ENCODE peak calls at places on chromosomes 11 and 22, in seven cellular contexts. X, W, V, I, D, N and B are unnamed samples.

GRCh38 chr11:3609416-3610265 is 32.2 kb downstream of the ART5 start:
- DNase-seq in I (peak), X (peak), D (no peak), W (no peak), N (no peak), V (no peak), B (peak)

GRCh38 chr11:60710482-60710881 is 11.1 kb downstream of the MS4A8 start:
- DNase-seq in V (no peak), W (no peak), D (no peak), X (no peak), N (no peak), I (no peak), B (no peak)

GRCh38 chr22:42642801-42643631 is 2.6 kb upstream of the ATP5MGL start:
- DNase-seq in D (no peak), N (no peak), W (no peak), I (no peak), V (no peak), X (no peak), B (no peak)

GRCh38 chr22:43256569-43257360 is 69.8 kb upstream of the TTLL12 start:
- DNase-seq in N (no peak), W (no peak), D (no peak), V (no peak), I (no peak), X (no peak), B (no peak)

GRCh38 chr11:62479631-62480201 is 60.9 kb downstream of the SCGB1A1 start:
- DNase-seq in W (peak), X (no peak), D (no peak), V (no peak), N (no peak), I (no peak), B (no peak)

GRCh38 chr11:61083601-61084147 is 18.6 kb upstream of the CD5 start:
- DNase-seq in W (no peak), V (no peak), X (no peak), D (peak), I (no peak), N (no peak), B (no peak)

GRCh38 chr11:36385121-36385530 is 89.0 kb downstream of the PRR5L start:
- DNase-seq in N (no peak), V (no peak), D (no peak), W (no peak), I (no peak), X (no peak), B (no peak)

GRCh38 chr22:46626356-46626755 is 6.2 kb downstream of the GRAMD4 start:
- DNase-seq in D (no peak), W (peak), I (no peak), V (no peak), X (no peak), N (no peak), B (no peak)

GRCh38 chr11:118106789-118107335 is 20.1 kb upstream of the SMIM35 start:
- DNase-seq in V (no peak), N (no peak), D (no peak), W (no peak), X (no peak), I (no peak), B (peak)

GRCh38 chr11:78991681-78992080 is 417.0 kb upstream of the NARS2 start:
- DNase-seq in D (no peak), I (no peak), V (no peak), X (no peak), W (no peak), N (no peak), B (no peak)

GRCh38 chr11:46285594-46286033 is 8.2 kb downstream of the CREB3L1 start:
- DNase-seq in N (no peak), W (peak), X (no peak), D (peak), V (peak), I (no peak), B (no peak)

GRCh38 chr22:29382575-29383328 is 5.6 kb downstream of the AP1B1 start:
- DNase-seq in W (no peak), D (peak), I (peak), N (no peak), V (no peak), X (peak), B (no peak)

GRCh38 chr22:46994265-46994664 is 231.8 kb downstream of the TBC1D22A start:
- DNase-seq in V (no peak), X (no peak), D (no peak), I (no peak), N (no peak), W (peak), B (no peak)

GRCh38 chr22:27512283-27512761 is 289.2 kb downstream of the MN1 start:
- DNase-seq in I (peak), N (no peak), D (peak), X (peak), W (no peak), V (peak), B (peak)

GRCh38 chr22:29306830-29307657 is 594 bp downstream of the GAS2L1 start:
- DNase-seq in V (peak), X (peak), I (peak), D (peak), N (peak), W (peak), B (peak)

GRCh38 chr11:115166826-115167225 is 337.4 kb downstream of the CADM1 start:
- DNase-seq in X (no peak), V (no peak), W (no peak), D (no peak), N (no peak), I (no peak), B (no peak)

GRCh38 chr11:115498354-115498753 is 5.9 kb downstream of the CADM1 start:
- DNase-seq in V (no peak), W (no peak), X (no peak), N (no peak), I (no peak), D (no peak), B (no peak)

GRCh38 chr11:91860661-91861060 is 364.0 kb upstream of the FAT3 start:
- DNase-seq in N (no peak), W (no peak), D (no peak), X (no peak), V (no peak), I (no peak), B (no peak)

GRCh38 chr11:65121447-65121864 is 478 bp downstream of the FAU start:
- DNase-seq in N (peak), X (no peak), V (no peak), D (peak), I (no peak), W (peak), B (no peak)

GRCh38 chr22:21703684-21704316 is 31.8 kb downstream of the YPEL1 start:
- DNase-seq in X (no peak), I (no peak), N (peak), V (no peak), W (no peak), D (no peak), B (no peak)

GRCh38 chr11:65434667-65435179 is 12.1 kb downstream of the NEAT1 start:
- DNase-seq in D (no peak), W (no peak), X (no peak), V (no peak), I (no peak), N (no peak), B (no peak)

GRCh38 chr11:91800208-91800914 is 424.3 kb upstream of the FAT3 start:
- DNase-seq in D (no peak), X (no peak), I (no peak), V (no peak), N (no peak), W (peak), B (no peak)

GRCh38 chr11:101915811-101916291 is 471 bp downstream of the ANGPTL5 start:
- DNase-seq in V (no peak), I (no peak), N (no peak), X (no peak), W (no peak), D (no peak), B (no peak)

GRCh38 chr11:45259607-45260006 is 26.5 kb downstream of the SYT13 start:
- DNase-seq in X (peak), N (no peak), I (no peak), W (peak), V (no peak), D (no peak), B (no peak)

GRCh38 chr11:19711911-19712280 is 741 bp upstream of the NAV2 start:
- DNase-seq in D (no peak), N (no peak), V (no peak), I (no peak), X (peak), W (peak), B (no peak)

GRCh38 chr22:23781065-23781464 is 5.7 kb upstream of the SMARCB1 start:
- DNase-seq in D (no peak), V (no peak), N (no peak), X (no peak), W (no peak), I (no peak), B (no peak)

GRCh38 chr11:65791719-65792213 is 4.9 kb downstream of the OVOL1 start:
- DNase-seq in D (no peak), N (peak), I (no peak), X (peak), V (no peak), W (peak), B (no peak)

GRCh38 chr22:37082251-37082650 is 27.3 kb downstream of the TMPRSS6 start:
- DNase-seq in I (no peak), W (no peak), X (no peak), N (no peak), D (no peak), V (no peak), B (no peak)

GRCh38 chr11:64868904-64869570 is 9.4 kb downstream of the EHD1 start:
- DNase-seq in V (peak), W (no peak), D (peak), N (no peak), I (no peak), X (no peak), B (peak)

GRCh38 chr11:109586789-109587188 is 164.8 kb downstream of the C11orf87 start:
- DNase-seq in V (no peak), W (no peak), X (no peak), I (no peak), N (no peak), D (no peak), B (no peak)

GRCh38 chr22:47124946-47125345 is 362.5 kb downstream of the TBC1D22A start:
- DNase-seq in V (no peak), W (no peak), I (no peak), D (peak), N (peak), X (no peak), B (no peak)

GRCh38 chr11:74680703-74681531 is 50.3 kb downstream of the CHRDL2 start:
- DNase-seq in X (no peak), V (no peak), D (peak), N (no peak), W (peak), I (peak), B (no peak)

GRCh38 chr11:45045692-45046471 is 95.2 kb upstream of the TP53I11 start:
- DNase-seq in I (no peak), W (no peak), X (no peak), N (no peak), D (peak), V (peak), B (peak)

GRCh38 chr11:104410336-104410735 is 246.4 kb upstream of the PDGFD start:
- DNase-seq in D (no peak), W (no peak), X (no peak), V (no peak), I (no peak), N (no peak), B (no peak)

GRCh38 chr22:29151316-29151715 is 54.4 kb upstream of the EMID1 start:
- DNase-seq in D (peak), X (no peak), N (no peak), W (peak), I (no peak), V (peak), B (no peak)

GRCh38 chr11:122285021-122285420 is 169.0 kb upstream of the BLID start:
- DNase-seq in N (no peak), I (no peak), W (no peak), V (no peak), X (no peak), D (no peak), B (no peak)

GRCh38 chr11:83801799-83802198 is 515.6 kb upstream of the CCDC90B start:
- DNase-seq in N (no peak), I (no peak), D (no peak), W (no peak), V (no peak), X (no peak), B (no peak)

GRCh38 chr11:112627588-112628045 is 333.6 kb upstream of the NCAM1 start:
- DNase-seq in N (no peak), I (no peak), V (no peak), W (no peak), X (no peak), D (no peak), B (no peak)

GRCh38 chr11:133541331-133542095 is 9.2 kb upstream of the OPCML start:
- DNase-seq in V (no peak), N (no peak), W (no peak), D (no peak), X (no peak), I (no peak), B (no peak)

GRCh38 chr22:25183959-25184619 is 15.6 kb upstream of the CRYBB3 start:
- DNase-seq in N (no peak), D (no peak), I (no peak), X (no peak), W (no peak), V (no peak), B (no peak)

DNA sequence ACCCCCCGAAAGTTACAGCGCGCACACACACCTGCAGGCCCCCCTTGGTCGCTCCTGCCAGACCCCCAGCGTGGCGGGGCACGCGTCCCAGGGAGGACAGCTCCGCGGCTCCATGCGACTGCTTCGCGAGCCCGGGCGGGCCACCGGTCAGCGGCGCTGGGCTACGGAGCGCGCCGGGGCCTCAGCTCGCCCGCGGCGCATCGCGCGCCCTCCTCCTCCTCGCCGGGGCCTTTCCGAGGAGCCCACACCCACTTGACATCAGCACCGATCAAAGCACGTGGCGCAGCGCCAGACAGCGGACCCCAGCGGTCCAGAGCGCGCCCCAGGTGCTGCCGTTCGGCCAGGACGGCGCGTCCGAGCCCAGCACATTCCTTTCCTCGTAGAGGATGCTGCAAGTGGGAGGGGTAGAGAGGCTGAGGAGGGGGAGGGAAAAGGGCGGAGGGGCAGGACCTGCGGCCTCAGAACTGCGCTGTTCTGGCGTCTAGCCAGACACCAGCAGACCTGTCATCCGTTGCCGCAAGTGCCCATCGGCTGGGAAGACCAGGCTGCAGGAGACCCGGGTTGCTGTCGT is 88.6 kb downstream of the PLEKHA7 start:
- DNase-seq in W (peak), D (no peak), X (peak), V (peak), N (peak), I (peak), B (peak)
- H3K27ac ChIP-seq in W (peak), D (no peak), X (peak), V (no peak), N (peak), I (peak), B (peak)

GRCh38 chr11:96091476-96091875 is 167.6 kb upstream of the MTMR2 start:
- DNase-seq in X (no peak), N (no peak), I (no peak), D (no peak), V (no peak), W (no peak), B (no peak)
- TF ChIP-seq CTCF in X (no peak), N (no peak), I (no peak), D (no peak), V (no peak), W (no peak), B (no peak)

DNA sequence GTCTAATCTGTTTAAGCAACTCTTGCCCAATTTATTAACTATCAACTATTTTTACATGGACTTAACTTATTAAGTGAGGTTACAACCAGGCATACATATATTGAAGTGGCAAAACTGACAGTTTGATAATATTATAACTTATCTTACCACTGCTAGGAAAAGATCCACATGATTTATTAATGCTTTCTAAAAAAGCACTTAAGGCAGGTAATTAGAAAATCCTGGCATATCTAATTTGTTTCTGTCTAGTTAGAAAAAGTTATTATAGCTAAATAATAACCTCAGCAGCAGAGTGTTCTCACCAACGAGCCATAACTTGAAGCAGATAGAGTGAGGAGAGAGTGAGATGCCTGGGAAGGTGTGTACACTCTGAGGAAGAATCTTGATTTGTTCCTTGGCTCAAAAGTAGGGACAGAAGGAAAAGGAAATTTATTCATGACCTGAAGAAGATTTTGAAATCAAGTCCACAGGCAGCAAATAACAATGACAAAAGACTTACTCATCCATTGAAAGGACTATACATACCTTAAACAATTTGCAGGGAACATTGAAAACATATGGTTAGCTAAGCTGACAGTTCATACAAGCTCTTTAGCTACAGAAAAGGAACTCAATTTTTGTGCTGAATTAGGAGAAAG is 7.1 kb upstream of the MUC15 start:
- DNase-seq in W (no peak), D (no peak), N (no peak), X (no peak), V (no peak), I (no peak), B (peak)
- H3K27ac ChIP-seq in W (no peak), D (no peak), N (no peak), X (no peak), V (no peak), I (no peak), B (no peak)

GRCh38 chr22:36068776-36069344 is 40.2 kb upstream of the RBFOX2 start:
- DNase-seq in W (no peak), X (no peak), V (no peak), N (no peak), D (no peak), I (no peak), B (no peak)

GRCh38 chr22:36064358-36064757 is 35.7 kb upstream of the RBFOX2 start:
- DNase-seq in I (no peak), D (no peak), V (no peak), N (no peak), X (no peak), W (no peak), B (no peak)

GRCh38 chr22:36067237-36067558 is 38.6 kb upstream of the RBFOX2 start:
- DNase-seq in W (no peak), D (no peak), X (no peak), I (no peak), V (no peak), N (no peak), B (no peak)

GRCh38 chr22:36065462-36065774 is 36.8 kb upstream of the RBFOX2 start:
- DNase-seq in D (no peak), V (no peak), N (no peak), X (no peak), I (no peak), W (no peak), B (no peak)

GRCh38 chr22:36065775-36066544 is 37.3 kb upstream of the RBFOX2 start:
- DNase-seq in N (peak), W (peak), I (peak), X (peak), D (peak), V (peak), B (peak)
- TF ChIP-seq CTCF in N (peak), W (peak), I (peak), X (peak), D (peak), V (peak), B (peak)

GRCh38 chr11:417652-418342 is 3.0 kb upstream of the SIGIRR start:
- DNase-seq in N (no peak), W (no peak), V (no peak), I (no peak), D (no peak), X (no peak), B (no peak)

GRCh38 chr11:414333-414857 is 404 bp downstream of the SIGIRR start:
- DNase-seq in X (no peak), I (no peak), V (peak), W (no peak), D (no peak), N (no peak), B (no peak)

GRCh38 chr11:416051-416756 is 1.4 kb upstream of the SIGIRR start:
- DNase-seq in I (no peak), W (no peak), D (no peak), N (no peak), V (no peak), X (no peak), B (no peak)

GRCh38 chr11:416757-417621 is 2.2 kb upstream of the SIGIRR start:
- DNase-seq in X (peak), I (peak), D (no peak), W (peak), N (peak), V (peak), B (peak)

GRCh38 chr11:415640-416041 is 842 bp upstream of the SIGIRR start:
- DNase-seq in I (no peak), W (no peak), D (no peak), N (no peak), V (no peak), X (no peak), B (no peak)
- H3K27ac ChIP-seq in I (no peak), W (peak), D (no peak), N (peak), V (peak), X (peak), B (peak)

GRCh38 chr11:11155962-11156815 is 196.9 kb downstream of the CSNK2A3 start:
- DNase-seq in V (no peak), W (no peak), D (no peak), I (no peak), N (no peak), X (no peak), B (no peak)
- TF ChIP-seq CTCF in V (peak), W (no peak), D (peak), I (no peak), N (no peak), X (peak), B (peak)

DNA sequence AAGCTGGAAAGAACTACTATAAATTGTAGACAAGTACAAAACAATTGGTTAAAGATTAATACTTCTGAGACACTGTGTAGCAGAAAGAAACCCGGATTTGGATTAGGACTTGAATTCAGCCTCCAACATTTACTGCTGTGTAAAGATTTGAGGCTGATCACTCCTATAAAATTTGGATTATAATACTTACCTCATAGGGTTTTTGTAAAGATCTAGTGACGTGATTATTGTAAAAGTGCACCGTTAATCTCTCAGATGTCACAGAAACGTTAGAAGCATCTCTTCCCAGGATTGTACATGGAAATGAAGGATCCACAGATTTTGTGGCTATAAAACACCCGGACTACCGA is 323 bp upstream of the HIKESHI start:
- DNase-seq in X (no peak), V (no peak), W (no peak), D (no peak), N (no peak), I (no peak), B (no peak)
- H3K27ac ChIP-seq in X (peak), V (peak), W (no peak), D (peak), N (no peak), I (no peak), B (peak)